ENCODE peak calls at places on chromosome 1, in seven cellular contexts. Z is IMR-90, D is mesendoderm, G is mesenchymal stem cell, P is H1, M is trophoblast cell, F is neuronal stem cell. B is an unnamed sample.

GRCh38 chr1:206560021-206560716 is 52.1 kb downstream of the EIF2D start:
- DNase-seq in Z (no peak), D (no peak), G (peak; percentile 38), P (no peak), M (no peak), F (no peak), B (no peak)

GRCh38 chr1:171226757-171227370 is 21.4 kb upstream of the FMO1 start:
- DNase-seq in Z (peak; percentile 80), D (peak; percentile 87), G (peak; percentile 71), P (no peak), M (peak; percentile 66), F (peak; percentile 43), B (peak; percentile 72)

GRCh38 chr1:163650624-163651023 is 328.9 kb downstream of the NUF2 start:
- DNase-seq in Z (no peak), D (peak; percentile 60), G (no peak), P (no peak), M (no peak), F (no peak), B (no peak)

GRCh38 chr1:156663178-156663577 is 14.0 kb downstream of the NES start:
- DNase-seq in Z (peak; percentile 79), D (peak; percentile 71), G (peak; percentile 68), P (no peak), M (no peak), F (no peak), B (peak; percentile 61)

GRCh38 chr1:109513110-109513702 is 3.7 kb upstream of the AMIGO1 start:
- DNase-seq in Z (no peak), D (no peak), G (no peak), P (no peak), M (no peak), F (no peak), B (no peak)

GRCh38 chr1:6270432-6270831 is 9.5 kb upstream of the GPR153 start:
- DNase-seq in Z (no peak), D (no peak), G (no peak), P (no peak), M (no peak), F (no peak), B (no peak)

GRCh38 chr1:67601539-67601938 is 83.5 kb upstream of the GADD45A start:
- DNase-seq in Z (no peak), D (peak; percentile 54), G (no peak), P (no peak), M (no peak), F (no peak), B (peak; percentile 44)

GRCh38 chr1:29122987-29123870 is 474 bp downstream of the TMEM200B start:
- DNase-seq in Z (peak; percentile 16), D (peak; percentile 54), G (peak; percentile 59), P (no peak), M (no peak), F (peak; percentile 23), B (no peak)

GRCh38 chr1:42379794-42380616 is 587 bp upstream of the RIMKLA start:
- DNase-seq in Z (peak; percentile 24), D (peak; percentile 74), G (peak; percentile 43), P (no peak), M (peak; percentile 31), F (peak; percentile 35), B (peak; percentile 59)

GRCh38 chr1:228894442-228894989 is 159.2 kb downstream of the RHOU start:
- DNase-seq in Z (no peak), D (no peak), G (no peak), P (no peak), M (no peak), F (no peak), B (no peak)
- H2BK5ac ChIP-seq in Z (no peak overlapping the region), D (no peak overlapping the region), G (no peak overlapping the region), P (no peak overlapping the region), M (no peak overlapping the region), F (no peak overlapping the region), B (no peak overlapping the region)

GRCh38 chr1:170131984-170132383 is 13.8 kb upstream of the NTMT2 start:
- DNase-seq in Z (no peak), D (no peak), G (no peak), P (no peak), M (no peak), F (no peak), B (no peak)
- H2BK5ac ChIP-seq in Z (no peak overlapping the region), D (no peak overlapping the region), G (no peak overlapping the region), P (no peak overlapping the region), M (no peak overlapping the region), F (no peak overlapping the region), B (no peak overlapping the region)

GRCh38 chr1:180462099-180462498 is 40.3 kb downstream of the ACBD6 start:
- DNase-seq in Z (peak; percentile 12), D (no peak), G (no peak), P (no peak), M (no peak), F (no peak), B (no peak)
- H2BK5ac ChIP-seq in Z (no peak overlapping the region), D (no peak overlapping the region), G (no peak overlapping the region), P (no peak overlapping the region), M (no peak overlapping the region), F (no peak overlapping the region), B (no peak overlapping the region)

GRCh38 chr1:51247022-51247421 is 10.9 kb downstream of the RNF11 start:
- DNase-seq in Z (no peak), D (no peak), G (no peak), P (no peak), M (no peak), F (no peak), B (no peak)
- H2BK5ac ChIP-seq in Z (no peak overlapping the region), D (no peak overlapping the region), G (no peak overlapping the region), P (no peak overlapping the region), M (no peak overlapping the region), F (no peak overlapping the region), B (no peak overlapping the region)

GRCh38 chr1:229753764-229754553 is 127.9 kb downstream of the URB2 start:
- DNase-seq in Z (no peak), D (no peak), G (no peak), P (no peak), M (no peak), F (no peak), B (no peak)
- H2BK5ac ChIP-seq in Z (no peak overlapping the region), D (no peak overlapping the region), G (no peak overlapping the region), P (no peak overlapping the region), M (no peak overlapping the region), F (no peak overlapping the region), B (no peak overlapping the region)